ENCODE peak calls at places on chromosomes 2 and 18, in five cellular contexts. F is brain microvascular endothelial cell, B is GM23248, H is AG04450, J is GM23338. E is an unnamed sample.

GRCh38 chr2:45046786-45047185 is 37.5 kb upstream of the SIX2 start:
- DNase-seq in B (no peak), F (no peak), J (no peak), H (no peak), E (no peak)

GRCh38 chr18:75936862-75937261 is 509.4 kb upstream of the SMIM21 start:
- DNase-seq in F (no peak), J (no peak), H (no peak), B (no peak), E (no peak)

GRCh38 chr2:235944591-235944990 is 223.6 kb downstream of the GBX2 start:
- DNase-seq in F (no peak), J (no peak), B (no peak), H (no peak), E (no peak)

GRCh38 chr2:70696142-70696541 is 71.9 kb downstream of the ADD2 start:
- DNase-seq in F (no peak), H (no peak), B (no peak), J (no peak), E (no peak)

GRCh38 chr2:217273158-217273557 is 413.3 kb upstream of the TNP1 start:
- DNase-seq in F (no peak), J (no peak), B (no peak), H (no peak), E (no peak)

GRCh38 chr2:234003972-234004617 is 46.4 kb upstream of the SPP2 start:
- DNase-seq in J (peak), H (peak), B (peak), F (peak), E (no peak)

GRCh38 chr2:237482485-237482884 is 4.6 kb upstream of the MLPH start:
- DNase-seq in B (peak), H (no peak), J (no peak), F (no peak), E (peak)

GRCh38 chr2:216596234-216596985 is 36.8 kb upstream of the IGFBP2 start:
- DNase-seq in B (peak), F (peak), J (no peak), H (peak), E (no peak)

GRCh38 chr2:53672881-53673522 is 94.6 kb upstream of the CHAC2 start:
- DNase-seq in H (peak), J (no peak), F (peak), B (peak), E (no peak)

GRCh38 chr2:177908182-177908581 is 164.4 kb downstream of the PDE11A start:
- DNase-seq in H (no peak), B (no peak), J (peak), F (no peak), E (no peak)

GRCh38 chr2:202265467-202266277 is at the start of gene NOP58:
- DNase-seq in J (peak), B (peak), F (peak), H (peak), E (peak)

GRCh38 chr2:237863102-237863511 is 3.7 kb downstream of the RAMP1 start:
- DNase-seq in F (no peak), J (no peak), B (no peak), H (no peak), E (no peak)

GRCh38 chr2:127398239-127398590 is 10.4 kb upstream of the MAP3K2 start:
- DNase-seq in B (peak), J (no peak), H (peak), F (peak), E (peak)

GRCh38 chr18:39455300-39455699 is 1889.7 kb upstream of the CELF4 start:
- DNase-seq in F (peak), H (no peak), B (peak), J (no peak), E (no peak)

GRCh38 chr2:179857236-179857635 is 4.2 kb downstream of the ZNF385B start:
- DNase-seq in J (no peak), F (no peak), B (no peak), H (no peak), E (no peak)

GRCh38 chr18:35617865-35618264 is 36.3 kb downstream of the GALNT1 start:
- DNase-seq in F (no peak), B (no peak), J (no peak), H (no peak), E (no peak)

GRCh38 chr18:35618703-35619102 is 37.2 kb downstream of the GALNT1 start:
- DNase-seq in F (no peak), J (peak), H (no peak), B (no peak), E (no peak)

GRCh38 chr18:35618289-35618688 is 36.7 kb downstream of the GALNT1 start:
- DNase-seq in H (no peak), J (no peak), F (no peak), B (no peak), E (no peak)

GRCh38 chr18:35616074-35616473 is 34.5 kb downstream of the GALNT1 start:
- DNase-seq in B (no peak), H (no peak), F (no peak), J (no peak), E (no peak)

GRCh38 chr18:35616664-35617423 is 35.3 kb downstream of the GALNT1 start:
- DNase-seq in B (peak), J (peak), F (peak), H (peak), E (peak)
- H3K27ac ChIP-seq in B (no peak), J (peak), F (peak), H (no peak), E (no peak)

GRCh38 chr18:2980607-2980923 is 32.4 kb downstream of the LPIN2 start:
- DNase-seq in B (no peak), J (no peak), H (no peak), F (no peak), E (no peak)
- H3K27ac ChIP-seq in B (peak), J (no peak), H (no peak), F (peak), E (peak)

DNA sequence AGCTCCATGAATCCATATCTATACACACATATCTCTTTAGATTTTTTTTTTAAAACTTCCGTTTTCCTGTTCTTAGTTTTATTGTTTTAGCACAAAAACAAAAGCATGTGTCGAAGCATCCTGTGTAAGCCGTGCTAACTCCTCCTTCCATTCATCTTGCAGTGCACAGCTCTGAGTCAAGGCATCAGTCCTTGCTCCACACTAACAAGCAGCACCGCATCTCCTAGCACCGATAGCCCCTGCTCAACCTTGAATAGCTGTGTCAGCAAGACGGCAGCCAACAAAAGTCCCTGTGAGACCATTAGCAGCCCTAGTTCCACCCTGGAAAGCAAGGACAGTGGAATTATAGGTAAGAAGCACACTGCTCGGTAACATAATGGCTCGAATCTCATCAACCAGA is 136.3 kb downstream of the WDSUB1 start:
- DNase-seq in H (no peak), B (no peak), J (no peak), F (no peak), E (no peak)
- H3K27ac ChIP-seq in H (no peak), B (no peak), J (no peak), F (peak), E (no peak)

GRCh38 chr2:157487747-157488146 is 43.9 kb upstream of the CYTIP start:
- DNase-seq in F (no peak), J (no peak), H (no peak), B (no peak), E (no peak)
- H3K27ac ChIP-seq in F (no peak), J (no peak), H (no peak), B (no peak), E (no peak)

GRCh38 chr2:20200697-20201555 is 24.0 kb downstream of the SDC1 start:
- DNase-seq in H (no peak), B (no peak), F (no peak), J (no peak), E (no peak)

GRCh38 chr2:20198001-20198400 is 26.9 kb downstream of the SDC1 start:
- DNase-seq in B (no peak), F (no peak), H (no peak), J (no peak), E (no peak)

GRCh38 chr2:20198796-20199361 is 26.1 kb downstream of the SDC1 start:
- DNase-seq in J (peak), F (no peak), H (no peak), B (no peak), E (no peak)

GRCh38 chr2:20201671-20202070 is 23.3 kb downstream of the SDC1 start:
- DNase-seq in J (no peak), B (no peak), H (no peak), F (no peak), E (no peak)

GRCh38 chr2:20199381-20200270 is 25.3 kb downstream of the SDC1 start:
- DNase-seq in H (no peak), B (no peak), J (no peak), F (no peak), E (no peak)
- H3K27ac ChIP-seq in H (no peak), B (no peak), J (no peak), F (no peak), E (no peak)

DNA sequence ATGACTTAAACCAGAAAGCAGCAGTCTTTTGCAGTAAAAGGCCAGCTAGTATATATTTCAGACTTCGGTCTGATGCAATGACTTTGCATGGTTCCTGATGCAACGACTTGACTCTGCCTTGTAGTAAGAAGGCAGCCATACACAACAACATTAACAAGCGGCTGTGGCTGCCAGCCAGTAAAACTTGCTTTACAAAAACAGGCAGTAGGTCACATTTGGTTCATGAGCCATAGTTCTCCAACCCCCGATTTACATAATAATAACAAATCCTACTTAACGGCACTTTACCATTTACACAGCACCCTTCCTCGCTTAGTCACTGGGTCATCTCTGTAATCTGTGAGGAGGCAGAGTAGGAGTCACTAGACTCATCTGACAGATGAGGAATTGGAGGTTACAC is 410.3 kb downstream of the LRATD1 start:
- DNase-seq in J (no peak), B (peak), H (peak), F (peak), E (no peak)
- H3K27ac ChIP-seq in J (no peak), B (peak), H (peak), F (no peak), E (no peak)

GRCh38 chr2:37357461-37358008 is 13.1 kb downstream of the QPCT start:
- DNase-seq in B (peak), F (no peak), H (no peak), J (peak), E (no peak)

GRCh38 chr2:37354571-37354970 is 10.1 kb downstream of the QPCT start:
- DNase-seq in F (no peak), J (no peak), H (no peak), B (no peak), E (no peak)

GRCh38 chr2:37357053-37357452 is 12.6 kb downstream of the QPCT start:
- DNase-seq in B (peak), F (no peak), J (no peak), H (no peak), E (no peak)

GRCh38 chr2:37356299-37356698 is 11.9 kb downstream of the QPCT start:
- DNase-seq in H (no peak), B (no peak), J (peak), F (no peak), E (no peak)

DNA sequence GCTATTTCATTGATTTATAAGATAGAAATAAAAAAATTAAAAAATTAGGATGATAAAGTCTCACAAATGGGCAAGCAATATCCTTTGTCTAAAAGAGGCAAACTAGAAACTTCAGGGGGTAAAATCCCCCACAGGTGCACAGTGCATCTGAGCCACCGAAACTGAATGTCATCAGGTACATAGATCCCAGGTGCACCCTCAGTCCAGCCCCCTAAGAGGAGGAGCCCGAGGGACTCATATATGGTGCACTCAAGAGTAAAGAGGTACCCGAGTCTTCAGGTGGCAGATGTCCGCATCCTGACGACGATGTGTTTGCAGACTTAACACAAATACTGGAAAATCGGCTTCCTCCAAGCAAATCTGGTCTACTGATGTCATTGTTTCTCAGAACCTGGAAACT is 11.3 kb downstream of the QPCT start:
- DNase-seq in B (no peak), J (no peak), H (no peak), F (no peak), E (no peak)
- H3K27ac ChIP-seq in B (no peak), J (no peak), H (no peak), F (no peak), E (no peak)